ENCODE peak calls at places on chromosomes 13 and 19, in nine cellular contexts. R is heart right ventricle, N is OCI-LY7, O is lower leg skin, T is coronary artery, M is lung, B is psoas muscle, X is left ventricle myocardium inferior, S is PC-9. Z is an unnamed sample.

GRCh38 chr19:51296331-51297093 is 14.9 kb upstream of the IGLON5 start:
- DNase-seq in B (no peak), T (no peak), X (no peak), O (no peak), R (no peak), S (no peak), M (no peak), N (no peak), Z (no peak)

GRCh38 chr13:99693812-99694211 is 192.5 kb downstream of the TM9SF2 start:
- DNase-seq in R (no peak), O (no peak), M (no peak), S (no peak), N (no peak), T (no peak), B (no peak), X (no peak), Z (no peak)

GRCh38 chr13:25478186-25478585 is 106.4 kb downstream of the ATP8A2 start:
- DNase-seq in X (no peak), M (no peak), R (no peak), N (no peak), S (no peak), B (no peak), T (no peak), O (no peak), Z (no peak)

GRCh38 chr13:37870895-37871550 is 1.5 kb upstream of the TRPC4 start:
- DNase-seq in T (no peak), R (no peak), X (no peak), O (no peak), M (no peak), S (no peak), B (no peak), N (no peak), Z (no peak)

GRCh38 chr19:32908641-32909190 is 39.1 kb upstream of the SLC7A9 start:
- DNase-seq in S (no peak), O (no peak), B (no peak), M (no peak), N (no peak), R (no peak), T (no peak), X (no peak), Z (no peak)

GRCh38 chr13:25468330-25469178 is 96.8 kb downstream of the ATP8A2 start:
- DNase-seq in R (no peak), S (no peak), O (no peak), M (no peak), T (no peak), B (no peak), X (no peak), N (no peak), Z (peak)

GRCh38 chr13:40292108-40292507 is 374.3 kb downstream of the FOXO1 start:
- DNase-seq in O (no peak), X (peak), S (no peak), M (no peak), R (peak), T (no peak), B (no peak), N (no peak), Z (no peak)

GRCh38 chr19:34041922-34042521 is 130.3 kb upstream of the LSM14A start:
- DNase-seq in O (peak), R (peak), S (no peak), B (peak), M (peak), N (peak), X (peak), T (no peak), Z (peak)

GRCh38 chr13:99926014-99926731 is 45.4 kb downstream of the ZIC5 start:
- DNase-seq in R (no peak), M (no peak), O (no peak), B (no peak), S (peak), X (no peak), N (no peak), T (no peak), Z (no peak)

GRCh38 chr13:95083758-95084157 is 217.5 kb downstream of the ABCC4 start:
- DNase-seq in S (peak), M (no peak), N (no peak), X (no peak), B (no peak), T (no peak), R (no peak), O (no peak), Z (no peak)

GRCh38 chr19:39924952-39925351 is 9.5 kb downstream of the FCGBP start:
- DNase-seq in M (no peak), X (no peak), S (no peak), T (no peak), O (no peak), R (no peak), N (no peak), B (no peak), Z (no peak)

GRCh38 chr13:44514278-44514677 is 61.9 kb downstream of the TSC22D1 start:
- DNase-seq in B (no peak), T (no peak), S (no peak), O (no peak), N (no peak), M (no peak), X (no peak), R (no peak), Z (no peak)

GRCh38 chr19:1259206-1259872 is 9.8 kb upstream of the CIRBP start:
- DNase-seq in R (peak), N (peak), B (peak), M (peak), O (no peak), S (peak), T (peak), X (peak), Z (no peak)

GRCh38 chr19:8338835-8339234 is 4.2 kb downstream of the KANK3 start:
- DNase-seq in B (no peak), N (no peak), M (no peak), S (no peak), R (no peak), O (no peak), T (no peak), X (no peak), Z (no peak)

GRCh38 chr13:29436291-29436690 is 159.2 kb downstream of the SLC7A1 start:
- DNase-seq in B (no peak), O (no peak), M (no peak), S (no peak), N (no peak), R (no peak), X (no peak), T (no peak), Z (no peak)

GRCh38 chr19:873084-874019 is 13.9 kb downstream of the CFD start:
- DNase-seq in T (no peak), N (peak), M (peak), S (no peak), O (no peak), X (no peak), R (no peak), B (no peak), Z (no peak)

GRCh38 chr19:46288896-46289588 is 7.8 kb upstream of the HIF3A start:
- DNase-seq in M (peak), O (no peak), S (peak), B (no peak), N (no peak), R (peak), T (no peak), X (peak), Z (no peak)

GRCh38 chr19:49205114-49205513 is 47.5 kb downstream of the TRPM4 start:
- DNase-seq in R (no peak), M (no peak), X (no peak), O (no peak), B (no peak), T (no peak), N (peak), S (no peak), Z (no peak)

GRCh38 chr13:46529509-46529908 is 23.5 kb upstream of the LRCH1 start:
- DNase-seq in R (no peak), T (no peak), X (no peak), M (no peak), N (no peak), O (no peak), S (no peak), B (no peak), Z (no peak)

GRCh38 chr13:27599845-27600553 is 20.3 kb downstream of the LNX2 start:
- DNase-seq in N (no peak), O (no peak), M (no peak), S (peak), B (no peak), T (no peak), X (no peak), R (no peak), Z (no peak)

GRCh38 chr13:110329798-110330461 is 22.8 kb downstream of the COL4A2 start:
- DNase-seq in R (no peak), O (no peak), X (no peak), T (no peak), N (no peak), S (no peak), B (no peak), M (no peak), Z (no peak)

DNA sequence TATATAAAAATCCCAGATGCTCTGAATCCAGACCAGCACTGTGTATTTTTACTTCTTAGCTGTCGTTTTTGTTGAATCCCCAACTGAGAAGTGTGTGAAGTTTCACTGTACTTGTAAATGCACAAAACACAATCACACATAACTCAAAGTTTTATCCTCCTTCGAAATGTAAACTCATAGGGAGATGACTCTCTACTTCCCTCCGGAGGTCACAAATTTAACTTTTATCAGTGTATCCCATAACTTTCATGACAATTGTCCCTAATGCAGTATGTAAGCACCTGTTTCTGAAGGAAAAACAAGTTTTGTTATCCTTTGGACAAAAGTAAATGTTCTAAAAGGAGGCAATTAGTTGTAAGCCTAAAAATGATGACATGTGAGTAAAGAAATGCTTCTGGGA is 665.0 kb upstream of the SLITRK6 start:
- DNase-seq in M (no peak), O (no peak), X (no peak), R (no peak), N (no peak), B (no peak), T (no peak), S (no peak), Z (no peak)
- TF ChIP-seq CTCF in M (no peak), O (no peak), X (peak), R (no peak), N (peak), B (no peak), T (no peak), S (peak), Z (no peak)

GRCh38 chr19:14467816-14468215 is 7.3 kb downstream of the PTGER1 start:
- DNase-seq in T (no peak), N (no peak), B (no peak), R (no peak), O (no peak), M (no peak), X (no peak), S (peak), Z (no peak)
- TF ChIP-seq CTCF in T (no peak), N (no peak), B (no peak), R (no peak), O (no peak), M (no peak), X (no peak), S (peak), Z (no peak)

GRCh38 chr13:82758056-82758455 is 1124.2 kb downstream of the SLITRK1 start:
- DNase-seq in N (no peak), O (no peak), S (no peak), T (no peak), X (no peak), M (no peak), B (no peak), R (no peak), Z (no peak)
- TF ChIP-seq CTCF in N (peak), O (no peak), S (peak), T (no peak), X (no peak), M (no peak), B (no peak), R (no peak), Z (no peak)

GRCh38 chr19:15479391-15480345 is at the start of gene PGLYRP2:
- DNase-seq in B (no peak), S (peak), O (no peak), R (no peak), N (no peak), M (peak), X (no peak), T (no peak), Z (no peak)
- TF ChIP-seq CTCF in B (no peak), S (peak), O (no peak), R (peak), N (no peak), M (peak), X (peak), T (no peak), Z (no peak)

DNA sequence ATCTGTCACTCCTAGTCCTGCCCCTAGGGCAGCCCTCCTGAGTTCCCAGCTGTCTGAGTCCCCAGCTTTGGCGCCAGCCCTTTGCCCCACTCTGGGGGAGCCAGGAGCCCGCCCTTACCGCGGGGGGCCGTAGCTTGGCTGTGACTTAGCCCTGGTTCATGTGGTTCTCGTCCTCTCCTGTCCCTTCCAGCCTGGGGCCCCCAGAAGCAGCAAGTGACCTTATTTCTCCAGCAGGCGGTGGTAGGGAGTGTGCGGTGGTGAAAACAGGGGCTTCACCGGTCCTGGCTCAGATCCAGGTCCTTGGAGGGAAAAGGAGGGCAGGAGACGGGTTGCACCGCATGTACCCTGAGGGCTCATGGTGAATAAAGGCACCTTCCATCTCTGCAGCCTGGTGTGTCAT is 7.9 kb downstream of the GIPC3 start:
- DNase-seq in R (no peak), X (no peak), N (no peak), T (no peak), S (no peak), O (no peak), M (no peak), B (no peak), Z (no peak)
- TF ChIP-seq CTCF in R (no peak), X (no peak), N (no peak), T (no peak), S (no peak), O (no peak), M (no peak), B (no peak), Z (no peak)

Z was measured in mesothelial cell of epicardium.